ENCODE peak calls at places on chromosomes 7 and 10, in seven cellular contexts. D is astrocyte, P is RWPE1, S is fibroblast of pulmonary artery, T is astrocyte of the hippocampus, Q is AG04450, F is cardiac fibroblast. I is an unnamed sample.

GRCh38 chr10:119504651-119505050 is 37.9 kb downstream of the RGS10 start:
- DNase-seq in D (no peak), P (no peak), S (no peak), T (no peak), Q (no peak), F (no peak), I (no peak)

GRCh38 chr7:141118809-141119586 is 45.1 kb downstream of the TMEM178B start:
- DNase-seq in D (no peak), P (no peak), S (no peak), T (no peak), Q (no peak), F (no peak), I (no peak)

GRCh38 chr7:95322396-95322795 is 1.9 kb downstream of the PON1 start:
- DNase-seq in D (peak), P (no peak), S (no peak), T (peak), Q (no peak), F (no peak), I (no peak)

GRCh38 chr7:31883761-31884164 is 186.4 kb downstream of the PDE1C start:
- DNase-seq in D (peak), P (peak), S (peak), T (peak), Q (no peak), F (peak), I (no peak)

GRCh38 chr7:41047789-41048191 is 655.1 kb downstream of the INHBA start:
- DNase-seq in D (peak), P (no peak), S (peak), T (no peak), Q (no peak), F (peak), I (peak)

GRCh38 chr10:84548869-84549268 is 220.5 kb downstream of the CCSER2 start:
- DNase-seq in D (no peak), P (no peak), S (peak), T (no peak), Q (no peak), F (no peak), I (no peak)

GRCh38 chr7:85135931-85136330 is 50.9 kb downstream of the SEMA3D start:
- DNase-seq in D (peak), P (peak), S (peak), T (peak), Q (peak), F (peak), I (no peak)

GRCh38 chr7:26990268-26990667 is 105.5 kb downstream of the HOXA1 start:
- DNase-seq in D (peak), P (peak), S (peak), T (no peak), Q (no peak), F (no peak), I (peak)

GRCh38 chr10:60238408-60239100 is 151.1 kb downstream of the ANK3 start:
- DNase-seq in D (peak), P (peak), S (peak), T (peak), Q (peak), F (peak), I (peak)

GRCh38 chr7:41624818-41625217 is 78.1 kb downstream of the INHBA start:
- DNase-seq in D (no peak), P (no peak), S (peak), T (peak), Q (peak), F (no peak), I (peak)

GRCh38 chr10:113127285-113128283 is 177.5 kb downstream of the TCF7L2 start:
- DNase-seq in D (no peak), P (no peak), S (peak), T (no peak), Q (no peak), F (peak), I (no peak)

GRCh38 chr7:158261362-158262235 is 326.0 kb downstream of the PTPRN2 start:
- DNase-seq in D (no peak), P (no peak), S (no peak), T (no peak), Q (no peak), F (no peak), I (no peak)

GRCh38 chr7:114293289-114294012 is 121.2 kb upstream of the FOXP2 start:
- DNase-seq in D (no peak), P (no peak), S (peak), T (no peak), Q (no peak), F (no peak), I (no peak)

GRCh38 chr10:127254276-127254675 is 57.9 kb upstream of the INSYN2A start:
- DNase-seq in D (no peak), P (no peak), S (peak), T (no peak), Q (no peak), F (peak), I (no peak)

GRCh38 chr7:102321351-102322201 is 34.7 kb downstream of the SPDYE6 start:
- DNase-seq in D (no peak), P (no peak), S (peak), T (peak), Q (no peak), F (no peak), I (no peak)

GRCh38 chr7:155344618-155345433 is 47.1 kb downstream of the INSIG1 start:
- DNase-seq in D (peak), P (peak), S (peak), T (peak), Q (peak), F (peak), I (peak)

GRCh38 chr7:82413237-82413636 is 30.3 kb downstream of the CACNA2D1 start:
- DNase-seq in D (peak), P (no peak), S (peak), T (no peak), Q (no peak), F (peak), I (peak)

GRCh38 chr10:89702121-89702480 is 711 bp downstream of the KIF20B start:
- DNase-seq in D (no peak), P (peak), S (no peak), T (peak), Q (no peak), F (no peak), I (peak)

GRCh38 chr7:157738064-157738460 is 401.3 kb downstream of the DNAJB6 start:
- DNase-seq in D (peak), P (no peak), S (peak), T (peak), Q (no peak), F (peak), I (no peak)

GRCh38 chr7:26787696-26788095 is 76.7 kb downstream of the SKAP2 start:
- DNase-seq in D (no peak), P (no peak), S (no peak), T (peak), Q (no peak), F (no peak), I (no peak)

GRCh38 chr10:96287392-96288105 is 16.2 kb upstream of the BLNK start:
- DNase-seq in D (no peak), P (peak), S (peak), T (no peak), Q (no peak), F (peak), I (peak)

GRCh38 chr10:125160856-125161569 is 650 bp upstream of the CTBP2 start:
- DNase-seq in D (peak), P (peak), S (peak), T (peak), Q (peak), F (peak), I (peak)

GRCh38 chr7:114819629-114820362 is 102.1 kb upstream of the MDFIC start:
- DNase-seq in D (peak), P (peak), S (peak), T (peak), Q (peak), F (peak), I (peak)

GRCh38 chr7:142248-142955 is 50.0 kb upstream of the FAM20C start:
- DNase-seq in D (no peak), P (no peak), S (no peak), T (no peak), Q (no peak), F (peak), I (no peak)

GRCh38 chr10:5619366-5620211 is 46.8 kb downstream of the ASB13 start:
- DNase-seq in D (peak), P (no peak), S (no peak), T (peak), Q (no peak), F (peak), I (peak)

GRCh38 chr10:97553575-97554100 is 18.9 kb upstream of the ANKRD2 start:
- DNase-seq in D (peak), P (peak), S (peak), T (peak), Q (no peak), F (peak), I (peak)

GRCh38 chr10:31647861-31648260 is 280.8 kb downstream of the ARHGAP12 start:
- DNase-seq in D (peak), P (no peak), S (no peak), T (no peak), Q (no peak), F (no peak), I (no peak)

GRCh38 chr7:154324196-154324595 is 272.0 kb downstream of the DPP6 start:
- DNase-seq in D (no peak), P (no peak), S (no peak), T (no peak), Q (no peak), F (no peak), I (no peak)

GRCh38 chr10:10911471-10911921 is 106.2 kb upstream of the CELF2 start:
- DNase-seq in D (peak), P (peak), S (peak), T (peak), Q (peak), F (peak), I (peak)